ENCODE peak calls at places on chromosomes 2 and 18, in four cellular contexts. Z, K, Q and W are unnamed samples.

GRCh38 chr2:73075477-73076373 is 4.2 kb upstream of the SFXN5 start:
- DNase-seq in Q (peak; percentile 87), K (no peak), Z (no peak), W (no peak)

GRCh38 chr18:58051765-58052460 is 7.9 kb downstream of the NEDD4L start:
- DNase-seq in Z (no peak), K (no peak), Q (peak; percentile 21), W (no peak)

GRCh38 chr2:177169810-177170514 is 42.6 kb upstream of the HNRNPA3 start:
- DNase-seq in K (no peak), Z (no peak), Q (no peak), W (no peak)

GRCh38 chr18:52747869-52748268 is 407.9 kb downstream of the DCC start:
- DNase-seq in K (no peak), Z (no peak), Q (no peak), W (no peak)

GRCh38 chr2:113174369-113174735 is 581 bp downstream of the PSD4 start:
- DNase-seq in K (no peak), Q (no peak), Z (no peak), W (no peak)

GRCh38 chr2:151824886-151825285 is 3.3 kb downstream of the ARL5A start:
- DNase-seq in K (no peak), Q (no peak), Z (no peak), W (no peak)

GRCh38 chr18:50727721-50728470 is 91.9 kb downstream of the MRO start:
- DNase-seq in Z (no peak), K (no peak), Q (no peak), W (no peak)

GRCh38 chr2:10720983-10721343 is 467 bp upstream of the ATP6V1C2 start:
- DNase-seq in Q (no peak), Z (no peak), K (no peak), W (no peak)

GRCh38 chr2:235930701-235931100 is 237.5 kb downstream of the GBX2 start:
- DNase-seq in Q (no peak), K (no peak), Z (no peak), W (no peak)

GRCh38 chr2:161063074-161063945 is 96.9 kb upstream of the TANK start:
- DNase-seq in Q (peak; percentile 91), Z (peak; percentile 48), K (peak; percentile 52), W (peak; percentile 69)

GRCh38 chr2:39154944-39155343 is 34.1 kb upstream of the SOS1 start:
- DNase-seq in Q (no peak), K (no peak), Z (no peak), W (no peak)

GRCh38 chr2:210480764-210481163 is 4.2 kb upstream of the LANCL1 start:
- DNase-seq in K (no peak), Z (no peak), Q (no peak), W (no peak)

GRCh38 chr2:169184074-169184473 is 114.7 kb downstream of the DHRS9 start:
- DNase-seq in Q (peak; percentile 4), Z (no peak), K (no peak), W (no peak)

GRCh38 chr2:28661589-28662001 is 90.0 kb upstream of the PPP1CB start:
- DNase-seq in Q (peak; percentile 94), Z (peak; percentile 49), K (no peak), W (no peak)

GRCh38 chr2:127064642-127065250 is 42.2 kb downstream of the BIN1 start:
- DNase-seq in K (peak; percentile 72), Q (peak; percentile 97), Z (peak; percentile 80), W (peak; percentile 86)

GRCh38 chr18:49725809-49726514 is 87.4 kb downstream of the ACAA2 start:
- DNase-seq in Z (peak; percentile 39), K (no peak), Q (peak; percentile 100), W (peak; percentile 86)

GRCh38 chr18:32469691-32470131 is 971 bp downstream of the GAREM1 start:
- DNase-seq in Q (peak; percentile 42), K (no peak), Z (no peak), W (no peak)

GRCh38 chr2:119429225-119430000 is 2.2 kb upstream of the TMEM37 start:
- DNase-seq in Q (peak; percentile 30), K (no peak), Z (no peak), W (no peak)

GRCh38 chr2:168156661-168157060 is 90.7 kb downstream of the STK39 start:
- DNase-seq in K (no peak), Q (peak; percentile 67), Z (peak; percentile 68), W (peak; percentile 76)

GRCh38 chr18:27184115-27185024 is 738 bp downstream of the CHST9 start:
- DNase-seq in K (no peak), Z (no peak), Q (no peak), W (no peak)

GRCh38 chr18:7319161-7319560 is 88.3 kb downstream of the LRRC30 start:
- DNase-seq in K (no peak), Q (no peak), Z (no peak), W (no peak)

GRCh38 chr2:186503827-186504606 is 18.0 kb downstream of the ZC3H15 start:
- DNase-seq in Z (no peak), K (no peak), Q (peak; percentile 51), W (no peak)

GRCh38 chr2:234590076-234590475 is 93.2 kb upstream of the ARL4C start:
- DNase-seq in K (no peak), Z (no peak), Q (no peak), W (no peak)

GRCh38 chr18:32425466-32425865 is 45.2 kb downstream of the GAREM1 start:
- DNase-seq in Z (no peak), K (no peak), Q (peak; percentile 71), W (peak; percentile 2)

GRCh38 chr2:12855508-12855907 is 138.8 kb downstream of the TRIB2 start:
- DNase-seq in K (no peak), Z (no peak), Q (no peak), W (no peak)

GRCh38 chr18:67359868-67360838 is 156.4 kb downstream of the DSEL start:
- DNase-seq in Z (peak; percentile 45), Q (peak; percentile 95), K (peak; percentile 43), W (peak; percentile 59)
- H3K4me3 ChIP-seq in Z (peak overlapping the region; percentile 43), Q (peak overlapping the region; percentile 33), K (peak overlapping the region; percentile 70), W (peak overlapping the region; percentile 20)

GRCh38 chr2:149329470-149330126 is 789 bp upstream of the LYPD6 start:
- DNase-seq in Q (peak; percentile 30), K (no peak), Z (peak; percentile 28), W (peak; percentile 13)
- TF ChIP-seq CTCF in Q (no peak), K (no peak), Z (no peak), W (peak; percentile 17)

GRCh38 chr2:45102579-45103117 is 93.4 kb upstream of the SIX2 start:
- DNase-seq in Q (no peak), K (no peak), Z (no peak), W (no peak)
- H3K4me3 ChIP-seq in Q (no peak overlapping the region), K (no peak overlapping the region), Z (no peak overlapping the region), W (no peak overlapping the region)

GRCh38 chr2:128552806-128553551 is 234.3 kb upstream of the HS6ST1 start:
- DNase-seq in Q (peak; percentile 47), K (no peak), Z (no peak), W (no peak)
- TF ChIP-seq CTCF in Q (no peak), K (no peak), Z (no peak), W (no peak)

DNA sequence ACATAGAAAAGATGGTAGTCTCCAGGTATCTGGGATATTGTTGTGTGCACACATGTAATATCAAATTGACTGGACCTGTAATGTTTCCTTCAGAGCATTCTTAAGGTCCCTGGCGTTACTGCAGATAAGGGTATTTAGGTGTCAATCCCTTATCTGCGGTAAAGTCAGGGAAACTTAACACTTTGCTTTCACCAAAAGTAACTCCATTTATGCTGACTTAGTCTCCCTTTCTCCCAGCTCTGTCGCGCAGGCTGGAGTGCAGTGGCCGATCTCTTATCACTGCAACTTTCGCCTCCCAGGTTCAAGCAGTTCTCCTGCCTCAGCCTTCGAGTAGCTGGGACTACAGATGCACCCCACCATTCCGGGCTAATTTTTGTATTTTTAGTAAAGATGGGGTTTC is 1.8 kb downstream of the CNNM3 start:
- DNase-seq in Z (no peak), Q (no peak), K (no peak), W (no peak)
- H3K4me3 ChIP-seq in Z (peak overlapping the region; percentile 65), Q (no peak overlapping the region), K (peak overlapping the region; percentile 63), W (no peak overlapping the region)

DNA sequence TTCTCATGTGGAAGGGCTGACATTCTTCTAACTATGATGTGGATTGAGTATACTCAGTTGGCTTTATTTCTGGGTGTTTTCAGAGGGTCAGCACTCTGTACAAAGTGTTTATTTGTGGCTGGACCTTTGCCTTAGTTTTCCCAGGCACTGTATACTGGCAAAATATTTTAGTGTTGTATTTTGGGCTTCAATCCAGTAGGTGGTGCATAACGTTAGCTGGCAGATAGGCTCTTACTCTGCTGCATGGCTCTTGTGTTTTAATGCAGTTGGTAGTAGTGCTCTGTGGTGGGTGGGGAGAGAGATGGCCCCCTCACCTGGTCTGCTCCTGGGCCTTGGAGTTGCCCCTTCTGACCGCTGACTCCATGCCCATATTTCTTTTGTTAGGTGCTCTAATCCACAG is 75.6 kb upstream of the REG3A start:
- DNase-seq in K (no peak), Z (no peak), Q (no peak), W (no peak)
- TF ChIP-seq CTCF in K (no peak), Z (peak; percentile 47), Q (no peak), W (no peak)

DNA sequence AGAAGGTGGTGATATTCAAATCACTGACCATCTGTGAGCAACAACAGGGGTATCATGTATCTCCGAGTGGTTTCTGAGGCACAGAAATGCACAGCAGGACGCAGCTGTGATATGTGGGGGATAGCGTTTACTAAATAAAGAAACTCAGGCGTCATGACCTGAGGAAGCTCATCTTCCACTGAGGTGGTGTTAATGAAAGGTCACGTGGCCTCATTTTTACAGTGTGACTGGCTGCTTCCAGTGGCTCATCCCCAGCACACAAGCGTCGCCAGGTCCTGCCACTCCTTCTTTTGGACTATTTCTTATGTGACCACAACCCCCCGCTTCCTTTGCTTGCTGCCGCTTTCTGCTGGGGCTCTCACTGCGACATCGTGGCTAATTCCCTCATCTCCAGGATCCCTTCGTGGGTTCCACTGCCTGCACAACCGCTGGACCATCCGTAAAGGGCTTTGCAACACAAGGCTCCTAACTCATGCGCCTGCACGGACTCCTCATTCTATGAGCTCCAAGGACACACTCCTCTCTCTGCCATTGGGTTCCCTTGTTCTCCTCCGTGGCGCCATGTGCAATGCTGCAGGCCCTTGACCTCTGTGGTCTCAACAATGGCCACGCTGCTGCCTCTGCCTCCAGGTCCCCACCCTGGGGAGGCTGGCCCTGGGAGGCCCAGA is 109.3 kb downstream of the MBP start:
- DNase-seq in Q (no peak), Z (no peak), K (no peak), W (no peak)
- H3K4me3 ChIP-seq in Q (no peak overlapping the region), Z (no peak overlapping the region), K (no peak overlapping the region), W (no peak overlapping the region)

DNA sequence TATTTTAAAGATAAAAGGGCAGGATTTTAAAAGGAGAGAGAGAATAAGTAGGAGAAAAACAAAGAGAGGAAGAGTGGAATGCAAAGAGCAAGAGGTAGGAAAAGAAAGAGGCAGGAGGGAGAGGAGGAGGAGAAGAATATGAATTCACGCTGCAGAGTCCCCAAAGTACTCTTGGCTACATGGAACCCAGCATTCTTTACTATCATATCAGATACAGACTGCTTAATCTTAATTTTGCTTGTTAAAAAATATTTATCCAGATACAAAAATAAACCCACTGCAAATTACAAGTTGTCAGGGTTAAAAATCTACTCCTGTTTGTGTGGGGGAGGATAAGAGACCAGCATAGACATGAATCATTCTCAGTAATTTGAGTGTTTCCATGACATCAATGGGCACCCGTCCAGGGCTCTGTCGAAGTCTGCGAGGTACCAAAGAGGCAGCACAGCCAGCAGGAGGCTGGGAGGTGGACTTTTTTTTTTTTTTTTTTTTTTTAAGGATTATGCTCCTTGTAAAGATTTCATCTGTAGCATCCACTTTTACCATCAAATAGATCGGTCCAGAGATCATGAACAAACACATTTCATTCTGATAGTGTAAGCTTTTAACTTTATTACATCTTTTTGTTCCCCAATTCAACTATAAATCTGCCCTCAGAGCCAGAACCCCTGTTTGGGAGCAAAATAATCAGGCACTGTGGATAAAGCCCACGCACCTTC is 182.2 kb downstream of the TCF4 start:
- DNase-seq in Z (peak; percentile 87), K (peak; percentile 69), Q (peak; percentile 95), W (peak; percentile 88)
- TF ChIP-seq CTCF in Z (peak; percentile 11), K (peak; percentile 15), Q (peak; percentile 27), W (peak; percentile 26)